ENCODE peak calls at places on chromosomes 11 and 22, in six cellular contexts. N is iPS-NIHi11, M is left ventricle myocardium inferior, T is uterus, V is globus pallidus, J is HEK293T. H is an unnamed sample.

GRCh38 chr11:1389932-1390587 is at the start of gene BRSK2:
- DNase-seq in N (no peak), M (no peak), T (no peak), V (no peak), J (peak), H (no peak)

GRCh38 chr11:61152816-61153592 is 8.2 kb downstream of the VPS37C start:
- DNase-seq in N (no peak), M (no peak), T (no peak), V (no peak), J (no peak), H (no peak)

GRCh38 chr11:57499983-57500461 is 15.5 kb downstream of the SLC43A1 start:
- DNase-seq in N (no peak), M (no peak), T (no peak), V (no peak), J (no peak), H (no peak)

GRCh38 chr11:18379201-18379600 is 15.2 kb upstream of the LDHA start:
- DNase-seq in N (no peak), M (no peak), T (no peak), V (no peak), J (no peak), H (no peak)

GRCh38 chr11:77993902-77994301 is 566 bp downstream of the INTS4 start:
- DNase-seq in N (no peak), M (no peak), T (no peak), V (no peak), J (no peak), H (no peak)

GRCh38 chr11:17760102-17761029 is 25.8 kb downstream of the KCNC1 start:
- DNase-seq in N (peak), M (peak), T (peak), V (peak), J (peak), H (peak)

GRCh38 chr22:22763512-22763911 is 119.1 kb downstream of the GGTLC2 start:
- DNase-seq in N (no peak), M (no peak), T (no peak), V (no peak), J (no peak), H (no peak)

GRCh38 chr11:45816614-45817013 is 11.7 kb downstream of the SLC35C1 start:
- DNase-seq in N (peak), M (no peak), T (no peak), V (no peak), J (no peak), H (no peak)

GRCh38 chr11:126305699-126306098 is 1.8 kb downstream of the DCPS start:
- DNase-seq in N (no peak), M (no peak), T (no peak), V (no peak), J (no peak), H (no peak)

GRCh38 chr11:43503417-43503816 is 144.7 kb downstream of the TTC17 start:
- DNase-seq in N (no peak), M (no peak), T (no peak), V (no peak), J (no peak), H (no peak)

GRCh38 chr11:72079776-72080325 is 491 bp downstream of the NUMA1 start:
- DNase-seq in N (no peak), M (no peak), T (no peak), V (no peak), J (no peak), H (no peak)